ENCODE peak calls at places on chromosomes 11 and 22, in eight cellular contexts. L, Y, R, C, O, V, A and N are unnamed samples.

GRCh38 chr22:25232301-25232700 is 12.9 kb downstream of the CRYBB2 start:
- DNase-seq in L (no peak), Y (no peak), R (no peak), C (no peak), O (no peak), V (peak), A (peak), N (no peak)

GRCh38 chr22:28594784-28595324 is 84.8 kb downstream of the TTC28 start:
- DNase-seq in L (no peak), Y (peak), R (no peak), C (no peak), O (no peak), V (peak), A (peak), N (no peak)

GRCh38 chr11:12110714-12111481 is 508 bp downstream of the MICAL2 start:
- DNase-seq in L (no peak), Y (peak), R (peak), C (peak), O (peak), V (no peak), A (no peak), N (peak)

GRCh38 chr11:34098813-34099212 is 6.6 kb upstream of the NAT10 start:
- DNase-seq in L (no peak), Y (no peak), R (no peak), C (no peak), O (no peak), V (no peak), A (no peak), N (no peak)

GRCh38 chr11:2290351-2290841 is 11.3 kb downstream of the C11orf21 start:
- DNase-seq in L (no peak), Y (no peak), R (peak), C (peak), O (no peak), V (no peak), A (no peak), N (peak)

GRCh38 chr22:50581031-50581949 is 1.4 kb downstream of the CHKB start:
- DNase-seq in L (no peak), Y (no peak), R (peak), C (no peak), O (no peak), V (no peak), A (no peak), N (peak)

GRCh38 chr11:122394326-122394725 is 261.2 kb upstream of the UBASH3B start:
- DNase-seq in L (peak), Y (no peak), R (no peak), C (no peak), O (no peak), V (no peak), A (no peak), N (no peak)

GRCh38 chr11:114291847-114292680 is 4.1 kb upstream of the NNMT start:
- DNase-seq in L (no peak), Y (no peak), R (no peak), C (no peak), O (no peak), V (peak), A (no peak), N (no peak)

GRCh38 chr11:6654281-6655019 is 1.2 kb downstream of the DCHS1 start:
- DNase-seq in L (peak), Y (no peak), R (peak), C (no peak), O (no peak), V (no peak), A (no peak), N (no peak)

GRCh38 chr11:15223318-15223717 is 108.6 kb downstream of the INSC start:
- DNase-seq in L (no peak), Y (no peak), R (no peak), C (no peak), O (no peak), V (peak), A (no peak), N (no peak)

GRCh38 chr22:38034278-38034882 is 22.8 kb upstream of the PICK1 start:
- DNase-seq in L (peak), Y (peak), R (peak), C (peak), O (peak), V (peak), A (peak), N (peak)

GRCh38 chr11:12418019-12418611 is 40.7 kb downstream of the PARVA start:
- DNase-seq in L (no peak), Y (no peak), R (no peak), C (no peak), O (no peak), V (peak), A (no peak), N (no peak)

GRCh38 chr11:73963861-73964260 is 13.0 kb downstream of the DNAJB13 start:
- DNase-seq in L (no peak), Y (no peak), R (peak), C (no peak), O (no peak), V (no peak), A (no peak), N (no peak)

GRCh38 chr22:32561756-32562155 is 87.1 kb downstream of the FBXO7 start:
- DNase-seq in L (no peak), Y (no peak), R (no peak), C (no peak), O (no peak), V (no peak), A (no peak), N (no peak)

GRCh38 chr22:48740731-48741405 is 1086.8 kb downstream of the BRD1 start:
- DNase-seq in L (no peak), Y (no peak), R (peak), C (no peak), O (no peak), V (no peak), A (no peak), N (no peak)

GRCh38 chr11:110000858-110001257 is 92.3 kb upstream of the ZC3H12C start:
- DNase-seq in L (no peak), Y (no peak), R (no peak), C (no peak), O (no peak), V (no peak), A (no peak), N (no peak)

GRCh38 chr11:17827006-17827405 is 92.4 kb downstream of the KCNC1 start:
- DNase-seq in L (no peak), Y (peak), R (no peak), C (no peak), O (no peak), V (no peak), A (no peak), N (no peak)

GRCh38 chr11:1360835-1361357 is 28.8 kb upstream of the BRSK2 start:
- DNase-seq in L (no peak), Y (no peak), R (no peak), C (no peak), O (no peak), V (no peak), A (no peak), N (no peak)

GRCh38 chr11:134701564-134702165 is 289.6 kb upstream of the B3GAT1 start:
- DNase-seq in L (no peak), Y (no peak), R (no peak), C (no peak), O (no peak), V (no peak), A (no peak), N (peak)